ENCODE peak calls at places on chromosome 19, in six cellular contexts. Q is lower leg skin, M is GM06990, E is RWPE1, X is left lung, Z is WTC11. K is an unnamed sample.
A peak's percentile ranks its signal among the peaks of the same experiment; 100 is the strongest.

GRCh38 chr19:35179830-35180229 is 25.3 kb downstream of the FXYD5 start:
- DNase-seq in X (no peak), E (no peak), M (no peak), Z (no peak), Q (no peak), K (no peak)

GRCh38 chr19:17226002-17226933 is at the start of gene OCEL1:
- DNase-seq in X (peak; percentile 97), Q (peak; percentile 100), E (peak; percentile 97), Z (peak; percentile 98), M (peak; percentile 98), K (peak; percentile 95)

GRCh38 chr19:15551183-15552004 is 43.1 kb downstream of the CYP4F22 start:
- DNase-seq in Q (no peak), X (peak; percentile 80), M (peak; percentile 63), E (peak; percentile 63), Z (peak; percentile 95), K (peak; percentile 40)

GRCh38 chr19:37953576-37954303 is 46.7 kb downstream of the SIPA1L3 start:
- DNase-seq in E (no peak), Q (peak; percentile 32), M (no peak), X (no peak), Z (no peak), K (no peak)

GRCh38 chr19:4029247-4029614 is 21.7 kb downstream of the PIAS4 start:
- DNase-seq in E (no peak), X (peak; percentile 80), Q (no peak), M (no peak), Z (no peak), K (no peak)

GRCh38 chr19:6271251-6271650 is 8.5 kb downstream of the MLLT1 start:
- DNase-seq in M (no peak), Q (no peak), Z (peak; percentile 33), X (no peak), E (no peak), K (no peak)

GRCh38 chr19:38204096-38204495 is 19.9 kb downstream of the DPF1 start:
- DNase-seq in X (no peak), M (no peak), Q (no peak), E (no peak), Z (no peak), K (no peak)

GRCh38 chr19:1169921-1170885 is 3.9 kb downstream of the SBNO2 start:
- DNase-seq in M (no peak), Q (no peak), Z (peak; percentile 14), E (peak; percentile 76), X (peak; percentile 79), K (no peak)

GRCh38 chr19:30799854-30800755 is 427.9 kb downstream of the ZNF536 start:
- DNase-seq in Z (peak; percentile 87), E (peak; percentile 45), X (no peak), M (no peak), Q (peak; percentile 86), K (no peak)
- TF ChIP-seq CTCF in Z (peak; percentile 75), E (peak; percentile 69), X (peak; percentile 66), M (peak; percentile 6), Q (no peak), K (no peak)

GRCh38 chr19:50796128-50796633 is 6.0 kb downstream of the ACP4 start:
- DNase-seq in Z (no peak), X (no peak), M (peak; percentile 31), E (no peak), Q (no peak), K (no peak)
- TF ChIP-seq CTCF in Z (no peak), X (no peak), M (no peak), E (no peak), Q (no peak), K (no peak)

GRCh38 chr19:49814010-49814409 is 918 bp upstream of the FUZ start:
- DNase-seq in E (no peak), X (no peak), Q (no peak), M (no peak), Z (no peak), K (no peak)

GRCh38 chr19:49809987-49810389 is 3.1 kb downstream of the FUZ start:
- DNase-seq in X (no peak), Z (no peak), E (no peak), M (no peak), Q (no peak), K (no peak)

GRCh38 chr19:49811328-49811727 is 1.8 kb downstream of the FUZ start:
- DNase-seq in E (no peak), Z (no peak), M (no peak), Q (no peak), X (no peak), K (no peak)

GRCh38 chr19:49812452-49812996 is 568 bp downstream of the FUZ start:
- DNase-seq in Q (peak; percentile 88), E (no peak), M (no peak), X (no peak), Z (no peak), K (no peak)

DNA sequence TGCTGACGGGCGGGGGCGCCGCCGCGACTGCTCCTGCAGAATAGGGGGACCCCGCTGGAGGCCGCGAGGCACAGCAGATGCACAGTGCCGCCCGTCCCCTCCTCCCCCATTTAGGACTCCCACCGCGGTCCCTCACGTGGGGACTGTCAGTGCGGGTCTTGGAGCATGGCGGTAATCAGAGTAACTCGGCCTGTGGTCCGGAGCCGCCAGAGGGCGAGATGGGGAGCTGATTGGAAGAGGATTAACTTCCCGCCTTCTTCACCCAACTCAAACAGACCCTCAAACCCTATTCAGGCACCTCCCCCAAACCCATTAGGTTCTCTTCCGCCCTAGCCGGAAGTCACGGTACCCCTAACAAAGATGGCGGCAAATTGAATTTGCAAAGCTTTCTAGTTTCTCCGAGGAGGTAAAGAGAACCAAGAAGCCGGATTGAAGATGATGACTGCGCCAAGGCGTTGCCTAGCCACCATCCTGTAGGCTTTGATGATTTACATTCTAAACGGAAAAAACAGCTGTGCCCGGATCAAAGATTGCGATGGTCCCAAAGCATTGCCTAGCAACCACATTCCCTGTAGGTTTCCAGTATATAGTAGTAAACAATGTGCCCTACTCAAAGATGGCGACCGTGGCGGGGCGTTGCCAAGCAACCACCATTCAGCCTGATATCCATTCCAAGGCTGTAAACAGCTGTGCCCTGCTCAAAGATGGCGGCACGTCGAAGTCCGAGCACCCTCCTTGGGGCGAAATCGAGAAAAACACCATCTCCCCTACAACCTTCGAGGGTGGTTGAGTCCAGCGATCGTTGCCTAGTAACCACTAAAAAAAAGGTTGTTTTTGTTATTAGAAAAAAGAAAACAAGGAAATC is at the start of gene FUZ:
- DNase-seq in M (peak; percentile 85), Z (peak; percentile 98), E (peak; percentile 92), X (peak; percentile 97), Q (peak; percentile 99), K (peak; percentile 81)
- TF ChIP-seq CTCF in M (peak; percentile 13), Z (no peak), E (no peak), X (no peak), Q (no peak), K (no peak)

GRCh38 chr19:46402725-46403124 is 10.6 kb downstream of the CCDC8 start:
- DNase-seq in X (no peak), Q (no peak), Z (no peak), M (no peak), E (no peak), K (no peak)

GRCh38 chr19:46407891-46408426 is 5.4 kb downstream of the CCDC8 start:
- DNase-seq in M (no peak), Q (no peak), X (peak; percentile 31), Z (no peak), E (no peak), K (no peak)

GRCh38 chr19:46404039-46404883 is 9.1 kb downstream of the CCDC8 start:
- DNase-seq in Z (peak; percentile 73), M (no peak), E (no peak), X (peak; percentile 73), Q (no peak), K (no peak)

GRCh38 chr19:46408611-46409039 is 4.7 kb downstream of the CCDC8 start:
- DNase-seq in X (peak; percentile 86), E (no peak), Q (no peak), Z (no peak), M (no peak), K (no peak)

GRCh38 chr19:46404884-46405658 is 8.3 kb downstream of the CCDC8 start:
- DNase-seq in M (no peak), X (peak; percentile 38), Q (no peak), E (no peak), Z (peak; percentile 66), K (no peak)
- TF ChIP-seq CTCF in M (no peak), X (no peak), Q (no peak), E (no peak), Z (peak; percentile 2), K (no peak)

GRCh38 chr19:14479985-14480694 is 5.0 kb upstream of the PTGER1 start:
- DNase-seq in Z (peak; percentile 94), M (peak; percentile 70), X (peak; percentile 94), E (no peak), Q (no peak), K (peak; percentile 73)

GRCh38 chr19:14480695-14481069 is 5.5 kb upstream of the PTGER1 start:
- DNase-seq in Z (no peak), X (no peak), Q (no peak), M (no peak), E (no peak), K (no peak)

GRCh38 chr19:14478113-14478545 is 3.0 kb upstream of the PTGER1 start:
- DNase-seq in X (no peak), E (no peak), Q (no peak), M (no peak), Z (no peak), K (no peak)

GRCh38 chr19:14477417-14478112 is 2.4 kb upstream of the PTGER1 start:
- DNase-seq in M (no peak), Z (no peak), E (no peak), Q (no peak), X (no peak), K (no peak)

DNA sequence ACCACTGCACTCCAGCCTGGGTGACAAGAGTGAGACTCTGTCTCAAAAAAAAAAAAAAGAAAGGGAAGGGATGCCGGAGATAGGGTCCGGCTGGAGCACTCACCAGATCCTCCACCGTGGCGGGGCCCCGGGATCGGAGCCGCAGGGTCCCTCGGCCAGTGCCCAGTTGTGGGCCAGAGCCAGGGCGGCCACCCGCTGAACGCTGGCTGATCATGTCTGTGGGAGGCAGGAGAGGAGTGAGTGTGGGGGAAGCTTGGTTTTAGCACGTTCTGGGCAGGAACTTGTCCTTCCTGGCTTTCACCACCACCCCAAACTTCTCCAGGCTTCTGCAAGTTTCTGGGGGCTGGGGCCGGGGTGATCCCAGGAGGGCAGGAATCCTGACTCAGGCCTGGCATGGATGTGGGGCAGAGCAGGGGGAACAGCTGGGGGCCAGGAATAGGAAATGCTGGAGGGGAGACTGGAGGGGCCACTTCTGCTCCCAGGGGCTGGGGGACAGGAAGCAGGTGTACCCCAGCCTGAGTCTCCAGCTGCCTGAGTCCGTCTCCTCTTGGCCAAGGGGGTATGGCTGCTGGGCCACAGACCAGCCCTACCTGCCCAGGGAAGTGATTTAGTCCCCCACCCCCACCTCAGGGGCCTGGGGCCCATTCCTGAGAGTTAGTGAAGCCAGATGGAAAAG is 4.3 kb upstream of the PTGER1 start:
- DNase-seq in Q (no peak), Z (no peak), E (no peak), M (no peak), X (peak; percentile 75), K (no peak)
- TF ChIP-seq CTCF in Q (no peak), Z (no peak), E (no peak), M (no peak), X (no peak), K (no peak)

DNA sequence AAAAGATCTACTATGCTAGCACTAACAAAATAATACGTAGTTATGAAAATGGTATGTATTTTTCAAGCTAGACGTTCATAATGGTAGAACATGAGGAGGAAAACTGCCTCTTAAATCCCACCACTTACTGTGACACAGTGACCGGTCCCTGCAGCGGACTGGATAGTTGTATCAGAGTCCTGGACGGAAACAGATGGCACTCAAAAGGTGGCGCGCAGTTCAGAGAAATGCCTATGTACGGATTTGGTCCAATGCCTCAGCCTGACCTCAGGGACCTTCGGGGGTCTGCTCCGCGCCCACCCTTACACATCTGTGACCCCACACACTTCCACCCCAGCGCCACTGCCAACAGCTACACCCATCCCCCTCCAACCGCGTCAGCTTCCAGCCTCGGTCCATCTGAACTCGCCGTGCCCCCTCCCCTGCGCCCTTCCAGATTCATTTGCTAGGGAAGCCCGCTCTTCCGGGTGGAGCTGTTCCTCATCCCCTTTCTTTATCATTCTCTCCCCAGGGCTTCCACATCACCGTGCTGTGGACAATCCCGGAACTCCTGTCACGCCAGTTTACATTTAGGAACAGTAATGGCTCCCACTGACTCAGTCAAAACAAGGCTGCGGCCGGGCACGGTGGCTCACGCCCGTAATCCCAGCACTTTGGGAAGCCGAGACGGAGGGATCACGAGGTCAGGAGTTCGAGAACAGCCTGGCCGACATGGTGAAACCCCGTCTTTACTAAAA is 794 bp upstream of the LENG8 start:
- DNase-seq in X (peak; percentile 82), M (peak; percentile 57), Z (peak; percentile 46), E (no peak), Q (peak; percentile 93), K (peak; percentile 47)
- TF ChIP-seq CTCF in X (no peak), M (no peak), Z (no peak), E (no peak), Q (no peak), K (no peak)